ENCODE peak calls at places on chromosomes 13 and 19, in nine cellular contexts. X is prostate gland; B is Peyer's patch; V is cardiac muscle cell; M is uterus; D is effector memory CD4-positive, alpha-beta T cell; L is GM23248; S is lower lobe of right lung; Q is CD8-positive, alpha-beta memory T cell. C is an unnamed sample.

GRCh38 chr13:23852351-23852750 is 36.8 kb downstream of the MIPEP start:
- DNase-seq in B (no peak), X (no peak), S (no peak), V (no peak), M (no peak), L (no peak), Q (no peak), D (no peak), C (no peak)

GRCh38 chr19:11673608-11674041 is 65.1 kb downstream of the ZNF823 start:
- DNase-seq in B (no peak), X (peak; percentile 35), L (peak; percentile 90), D (no peak), M (peak; percentile 39), V (peak; percentile 88), Q (no peak), S (peak; percentile 72), C (peak; percentile 67)

GRCh38 chr19:33883869-33884519 is 87.3 kb downstream of the KCTD15 start:
- DNase-seq in X (no peak), D (no peak), M (no peak), L (no peak), Q (no peak), S (no peak), V (no peak), B (no peak), C (no peak)

GRCh38 chr19:41930926-41931592 is 2.8 kb upstream of the ERFL start:
- DNase-seq in S (no peak), X (no peak), V (no peak), D (no peak), M (no peak), Q (no peak), B (no peak), L (peak; percentile 53), C (no peak)

GRCh38 chr13:62176051-62176450 is 760.4 kb upstream of the PCDH20 start:
- DNase-seq in D (no peak), V (no peak), X (no peak), S (no peak), Q (no peak), B (no peak), L (no peak), M (no peak), C (no peak)

GRCh38 chr19:16096281-16096855 is 15.3 kb upstream of the RAB8A start:
- DNase-seq in X (no peak), B (no peak), Q (no peak), M (no peak), V (no peak), D (no peak), S (no peak), L (no peak), C (no peak)

GRCh38 chr13:86567119-86567518 is 767.9 kb upstream of the SLITRK6 start:
- DNase-seq in V (peak; percentile 6), L (no peak), B (no peak), D (no peak), M (no peak), X (no peak), S (no peak), Q (no peak), C (no peak)

GRCh38 chr13:51348069-51348967 is 8.8 kb downstream of the SERPINE3 start:
- DNase-seq in Q (no peak), V (no peak), X (no peak), D (no peak), S (no peak), L (no peak), B (no peak), M (no peak), C (no peak)

GRCh38 chr13:77387607-77388200 is 60.8 kb upstream of the MYCBP2 start:
- DNase-seq in X (no peak), Q (no peak), M (no peak), D (no peak), V (no peak), S (no peak), B (no peak), L (peak; percentile 24), C (no peak)

GRCh38 chr13:42047561-42048322 is 706 bp upstream of the DGKH start:
- DNase-seq in S (peak; percentile 58), X (peak; percentile 40), Q (peak; percentile 22), D (no peak), M (peak; percentile 44), V (peak; percentile 57), B (no peak), L (peak; percentile 78), C (peak; percentile 77)

GRCh38 chr13:20891768-20892167 is 10.8 kb downstream of the XPO4 start:
- DNase-seq in B (no peak), X (no peak), D (no peak), V (no peak), L (no peak), Q (peak; percentile 22), M (no peak), S (no peak), C (peak; percentile 10)

GRCh38 chr19:3374369-3375112 is 8.2 kb downstream of the NFIC start:
- DNase-seq in Q (no peak), S (no peak), V (no peak), M (peak; percentile 57), B (no peak), L (no peak), X (no peak), D (no peak), C (no peak)

GRCh38 chr13:99686944-99687382 is 185.7 kb downstream of the TM9SF2 start:
- DNase-seq in D (no peak), X (no peak), S (no peak), V (no peak), B (no peak), Q (no peak), L (no peak), M (no peak), C (peak; percentile 89)

GRCh38 chr19:1079566-1080111 is 12.7 kb downstream of the ARHGAP45 start:
- DNase-seq in M (no peak), B (peak; percentile 45), L (no peak), D (peak; percentile 44), X (no peak), Q (peak; percentile 66), S (no peak), V (no peak), C (no peak)

GRCh38 chr19:9054768-9055167 is 32.1 kb upstream of the OR1M1 start:
- DNase-seq in V (no peak), S (no peak), L (no peak), D (no peak), X (no peak), M (no peak), Q (no peak), B (no peak), C (no peak)

GRCh38 chr13:38223093-38223492 is 126.6 kb upstream of the UFM1 start:
- DNase-seq in V (peak; percentile 67), B (no peak), Q (no peak), S (no peak), D (no peak), X (no peak), M (peak; percentile 19), L (peak; percentile 35), C (no peak)

GRCh38 chr19:3028305-3029069 is 593 bp downstream of the TLE2 start:
- DNase-seq in S (no peak), B (no peak), X (no peak), V (no peak), D (no peak), Q (no peak), M (peak; percentile 39), L (no peak), C (peak; percentile 23)

GRCh38 chr19:8128551-8128950 is 20.8 kb downstream of the FBN3 start:
- DNase-seq in D (no peak), V (no peak), S (no peak), B (no peak), Q (no peak), L (no peak), M (no peak), X (no peak), C (no peak)

GRCh38 chr13:98321356-98321755 is 144.3 kb upstream of the RNF113B start:
- DNase-seq in D (no peak), V (no peak), L (no peak), Q (no peak), B (no peak), M (no peak), X (no peak), S (no peak), C (no peak)

DNA sequence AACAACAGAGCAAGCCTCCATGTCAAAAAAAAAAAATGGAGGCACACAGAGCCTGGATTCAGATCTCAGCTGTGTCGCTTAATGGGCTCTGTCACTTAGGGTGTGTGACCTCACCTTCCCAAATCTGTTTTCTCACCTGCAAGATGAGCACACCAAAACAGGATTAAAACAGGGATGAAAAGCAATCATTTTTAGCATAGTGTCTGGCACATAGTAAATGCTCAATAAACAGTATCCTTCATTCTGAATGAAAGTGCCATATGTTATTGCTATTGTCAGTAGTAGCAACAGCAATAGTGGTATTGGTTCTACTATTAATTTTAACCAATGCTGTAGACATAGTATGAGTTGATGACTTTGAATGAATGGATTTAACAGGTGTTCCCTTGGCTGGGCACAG is 23.3 kb downstream of the SAMD4B start:
- DNase-seq in B (no peak), L (no peak), X (no peak), M (no peak), V (no peak), D (no peak), S (no peak), Q (no peak), C (no peak)
- H3K27ac ChIP-seq in B (no peak overlapping the region), L (no peak overlapping the region), X (no peak overlapping the region), M (no peak overlapping the region), V (no peak overlapping the region), D (no peak overlapping the region), S (no peak overlapping the region), Q (no peak overlapping the region), C (no peak overlapping the region)

DNA sequence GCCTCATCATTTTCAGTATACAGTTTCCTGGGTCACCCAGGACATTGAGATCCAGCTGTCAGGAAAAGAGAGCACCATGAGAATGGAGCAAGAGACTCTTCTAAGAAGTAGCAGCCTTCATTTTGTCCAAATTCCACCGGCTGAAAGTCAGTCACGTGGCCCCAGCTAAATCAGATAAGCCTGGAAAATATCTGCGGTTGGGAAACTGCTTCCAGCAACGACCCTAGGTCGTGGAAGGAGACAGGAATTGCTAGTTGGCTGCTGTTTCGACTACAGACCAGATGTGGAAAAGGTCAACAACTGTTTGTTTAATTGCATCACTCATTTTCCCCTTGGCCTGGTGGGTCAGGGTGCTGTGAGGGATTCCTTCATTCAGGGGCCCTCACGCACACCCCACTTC is 107.0 kb downstream of the ZNF536 start:
- DNase-seq in Q (no peak), X (no peak), S (no peak), V (no peak), L (peak; percentile 22), B (no peak), D (no peak), M (no peak), C (no peak)
- H3K27ac ChIP-seq in Q (no peak overlapping the region), X (no peak overlapping the region), S (no peak overlapping the region), V (no peak overlapping the region), L (no peak overlapping the region), B (no peak overlapping the region), D (no peak overlapping the region), M (no peak overlapping the region), C (no peak overlapping the region)

DNA sequence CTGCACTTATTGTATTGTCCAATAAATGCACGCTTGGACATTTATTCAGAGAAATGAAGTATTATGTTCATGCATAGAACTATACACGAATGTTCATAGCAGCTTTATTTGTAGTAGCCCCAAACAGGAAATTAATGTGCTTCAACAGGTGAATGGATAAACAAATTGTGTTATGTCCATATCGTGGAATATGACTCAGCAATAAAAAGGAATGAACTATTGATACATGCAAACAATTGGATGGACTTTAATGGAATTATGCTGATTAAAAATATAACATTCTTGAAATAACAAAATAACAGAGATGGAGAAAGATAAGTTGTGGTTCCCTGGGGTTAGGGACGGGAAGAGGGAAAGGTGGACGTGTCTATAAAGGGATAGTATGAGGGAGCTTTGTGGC is 65.9 kb downstream of the GPC5 start:
- DNase-seq in S (no peak), B (no peak), L (no peak), X (no peak), M (no peak), Q (no peak), V (no peak), D (no peak), C (no peak)
- H3K27ac ChIP-seq in S (no peak overlapping the region), B (no peak overlapping the region), L (no peak overlapping the region), X (no peak overlapping the region), M (no peak overlapping the region), Q (no peak overlapping the region), V (no peak overlapping the region), D (no peak overlapping the region), C (no peak overlapping the region)

GRCh38 chr13:45205124-45205523 is 4.3 kb upstream of the KCTD4 start:
- DNase-seq in L (no peak), M (no peak), B (no peak), D (no peak), Q (no peak), X (no peak), S (no peak), V (no peak), C (no peak)
- H3K27ac ChIP-seq in L (peak overlapping the region; percentile 64), M (no peak overlapping the region), B (no peak overlapping the region), D (no peak overlapping the region), Q (no peak overlapping the region), X (no peak overlapping the region), S (no peak overlapping the region), V (no peak overlapping the region), C (no peak overlapping the region)